ENCODE peak calls at places on chromosomes 2 and 18, in five cellular contexts. X is stromal cell of bone marrow; J is mucosa of descending colon; B is T-helper 17 cell; C is activated CD4-positive, alpha-beta T cell treated with anti-CD3 and anti-CD28 coated beads, Interleukin-2, amount 50 U/mL, for 24 hours. I is an unnamed sample.

GRCh38 chr2:190318931-190319556 is 582 bp downstream of the HIBCH start:
- DNase-seq in X (no peak), J (no peak), B (no peak), C (peak), I (no peak)

GRCh38 chr2:68320118-68320641 is 431 bp upstream of the CNRIP1 start:
- DNase-seq in X (no peak), J (no peak), B (no peak), C (no peak), I (no peak)

GRCh38 chr18:35436076-35436649 is 59.0 kb upstream of the ZNF396 start:
- DNase-seq in X (peak), J (no peak), B (no peak), C (no peak), I (no peak)

GRCh38 chr2:11567631-11568031 is 33.8 kb downstream of the GREB1 start:
- DNase-seq in X (no peak), J (no peak), B (no peak), C (no peak), I (no peak)

GRCh38 chr2:144015655-144016245 is 504.2 kb downstream of the ZEB2 start:
- DNase-seq in X (peak), J (no peak), B (no peak), C (no peak), I (no peak)

GRCh38 chr18:27649621-27650020 is 464.5 kb upstream of the CHST9 start:
- DNase-seq in X (no peak), J (no peak), B (no peak), C (no peak), I (no peak)

GRCh38 chr2:206920936-206921335 is 18.4 kb upstream of the CPO start:
- DNase-seq in X (no peak), J (no peak), B (no peak), C (no peak), I (no peak)

GRCh38 chr2:161332568-161332967 is 24.3 kb downstream of the PSMD14 start:
- DNase-seq in X (no peak), J (no peak), B (no peak), C (no peak), I (no peak)

GRCh38 chr2:60633615-60634014 is 80.2 kb upstream of the BCL11A start:
- DNase-seq in X (no peak), J (no peak), B (no peak), C (no peak), I (no peak)

GRCh38 chr2:169572821-169573159 is 875 bp downstream of the FASTKD1 start:
- DNase-seq in X (no peak), J (no peak), B (no peak), C (no peak), I (no peak)

GRCh38 chr2:213923543-213923942 is 487.3 kb upstream of the VWC2L start:
- DNase-seq in X (no peak), J (no peak), B (no peak), C (no peak), I (no peak)

GRCh38 chr2:120385355-120386127 is 39.6 kb downstream of the INHBB start:
- DNase-seq in X (no peak), J (no peak), B (no peak), C (no peak), I (no peak)

GRCh38 chr2:99545066-99545465 is 55.2 kb upstream of the REV1 start:
- DNase-seq in X (no peak), J (no peak), B (no peak), C (no peak), I (no peak)

GRCh38 chr2:241579281-241579680 is 20.7 kb downstream of the BOK start:
- DNase-seq in X (no peak), J (peak), B (no peak), C (no peak), I (no peak)

GRCh38 chr2:191265311-191266170 is 20.3 kb downstream of the MYO1B start:
- DNase-seq in X (peak), J (no peak), B (no peak), C (no peak), I (no peak)

GRCh38 chr18:42363446-42363845 is 408.4 kb downstream of the PIK3C3 start:
- DNase-seq in X (no peak), J (no peak), B (no peak), C (no peak), I (no peak)

GRCh38 chr2:1451451-1451850 is 38.2 kb downstream of the TPO start:
- DNase-seq in X (no peak), J (no peak), B (no peak), C (no peak), I (no peak)

GRCh38 chr2:230412846-230413245 is 3.2 kb upstream of the SP100 start:
- DNase-seq in X (no peak), J (no peak), B (no peak), C (no peak), I (no peak)

GRCh38 chr18:72375628-72376027 is 168.5 kb downstream of the CBLN2 start:
- DNase-seq in X (peak), J (no peak), B (no peak), C (no peak), I (no peak)

GRCh38 chr2:99430614-99431258 is 59.1 kb downstream of the REV1 start:
- DNase-seq in X (peak), J (no peak), B (no peak), C (no peak), I (no peak)

GRCh38 chr2:212227755-212228154 is 310.8 kb downstream of the ERBB4 start:
- DNase-seq in X (peak), J (no peak), B (no peak), C (no peak), I (no peak)

GRCh38 chr18:40159141-40160017 is 1795.7 kb upstream of the PIK3C3 start:
- DNase-seq in X (peak), J (no peak), B (no peak), C (no peak), I (no peak)

GRCh38 chr2:172643142-172643541 is 87.3 kb downstream of the PDK1 start:
- DNase-seq in X (no peak), J (no peak), B (no peak), C (peak), I (no peak)

GRCh38 chr2:70541481-70542020 is 12.1 kb downstream of the TGFA start:
- DNase-seq in X (no peak), J (no peak), B (no peak), C (no peak), I (no peak)

GRCh38 chr2:9030882-9031645 is 27.6 kb upstream of the MBOAT2 start:
- DNase-seq in X (peak), J (no peak), B (no peak), C (no peak), I (no peak)

GRCh38 chr2:11829947-11830707 is 83.7 kb downstream of the LPIN1 start:
- DNase-seq in X (peak), J (peak), B (peak), C (peak), I (no peak)

GRCh38 chr2:84846041-84846663 is 34.7 kb downstream of the TRABD2A start:
- DNase-seq in X (no peak), J (no peak), B (no peak), C (peak), I (peak)

GRCh38 chr2:170012773-170013172 is 165.2 kb upstream of the MYO3B start:
- DNase-seq in X (no peak), J (no peak), B (no peak), C (no peak), I (no peak)

GRCh38 chr2:9282713-9283112 is 76.1 kb downstream of the ASAP2 start:
- DNase-seq in X (no peak), J (peak), B (no peak), C (no peak), I (no peak)

GRCh38 chr2:216362730-216363129 is 9.6 kb downstream of the MARCHF4 start:
- DNase-seq in X (no peak), J (no peak), B (no peak), C (no peak), I (no peak)

GRCh38 chr18:34659579-34660517 is 50.2 kb upstream of the DTNA start:
- DNase-seq in X (peak), J (peak), B (no peak), C (no peak), I (no peak)

GRCh38 chr2:18495058-18495457 is 65.4 kb downstream of the RDH14 start:
- DNase-seq in X (no peak), J (no peak), B (no peak), C (no peak), I (no peak)

GRCh38 chr2:179790235-179790895 is 71.0 kb downstream of the ZNF385B start:
- DNase-seq in X (no peak), J (no peak), B (no peak), C (no peak), I (no peak)

GRCh38 chr2:168189835-168190426 is 57.5 kb downstream of the STK39 start:
- DNase-seq in X (no peak), J (no peak), B (no peak), C (no peak), I (no peak)

GRCh38 chr2:21055451-21055850 is 11.6 kb upstream of the APOB start:
- DNase-seq in X (no peak), J (no peak), B (no peak), C (no peak), I (no peak)

GRCh38 chr2:25042321-25043240 is 705 bp downstream of the EFR3B start:
- DNase-seq in X (no peak), J (peak), B (no peak), C (no peak), I (peak)

GRCh38 chr2:164662066-164662465 is 40.8 kb upstream of the GRB14 start:
- DNase-seq in X (no peak), J (no peak), B (no peak), C (no peak), I (no peak)

GRCh38 chr2:88059979-88060906 is 4.7 kb upstream of the KRCC1 start:
- DNase-seq in X (no peak), J (no peak), B (no peak), C (peak), I (peak)

GRCh38 chr2:191552036-191552435 is 125.9 kb upstream of the NABP1 start:
- DNase-seq in X (no peak), J (no peak), B (no peak), C (no peak), I (no peak)